ENCODE peak calls at places on chromosomes 11 and 22, in eight cellular contexts. G is hepatocyte; U is iPS DF 6.9; L is CD8-positive, alpha-beta T cell; T is heart left ventricle; K is cardiac muscle cell; J is colonic mucosa; F is tibial artery. I is an unnamed sample.
A peak's percentile ranks its signal among the peaks of the same experiment; 100 is the strongest.

GRCh38 chr22:41308544-41308947 is 7.2 kb downstream of the ZC3H7B start:
- DNase-seq in L (no peak), T (no peak), J (no peak), F (no peak), U (no peak), K (no peak), G (peak; percentile 75), I (no peak)

GRCh38 chr11:112241486-112241885 is 15.3 kb downstream of the PTS start:
- DNase-seq in F (peak; percentile 43), L (no peak), K (no peak), U (no peak), J (no peak), T (no peak), G (no peak), I (no peak)

GRCh38 chr11:75326439-75326810 is 25.0 kb downstream of the ARRB1 start:
- DNase-seq in F (no peak), L (no peak), T (no peak), U (no peak), G (no peak), K (no peak), J (no peak), I (no peak)

GRCh38 chr11:42161886-42162285 is 702.4 kb upstream of the LRRC4C start:
- DNase-seq in K (no peak), G (no peak), J (no peak), T (no peak), F (no peak), L (no peak), U (no peak), I (no peak)

GRCh38 chr11:114163231-114163631 is 103.7 kb downstream of the ZBTB16 start:
- DNase-seq in J (no peak), T (no peak), L (no peak), F (no peak), G (peak; percentile 68), U (no peak), K (no peak), I (no peak)

GRCh38 chr22:45863981-45864751 is 112.8 kb downstream of the WNT7B start:
- DNase-seq in T (peak; percentile 52), L (peak; percentile 73), J (peak; percentile 81), F (peak; percentile 65), K (peak; percentile 60), G (peak; percentile 60), U (no peak), I (peak; percentile 67)

GRCh38 chr11:113723706-113724246 is 17.7 kb upstream of the TMPRSS5 start:
- DNase-seq in J (no peak), T (no peak), L (no peak), F (no peak), G (no peak), K (no peak), U (no peak), I (no peak)

GRCh38 chr11:103494491-103494890 is 385.3 kb downstream of the DYNC2H1 start:
- DNase-seq in J (no peak), U (no peak), T (no peak), F (no peak), K (no peak), G (no peak), L (no peak), I (no peak)

GRCh38 chr11:95095858-95096587 is 6.4 kb downstream of the ENDOD1 start:
- DNase-seq in G (no peak), F (no peak), L (no peak), U (no peak), T (no peak), K (no peak), J (no peak), I (no peak)

GRCh38 chr11:123235687-123236261 is 40.7 kb upstream of the CLMP start:
- DNase-seq in J (no peak), G (no peak), K (no peak), T (no peak), U (no peak), F (no peak), L (no peak), I (no peak)

GRCh38 chr11:26286472-26287066 is 45.4 kb upstream of the ANO3 start:
- DNase-seq in L (no peak), F (no peak), T (no peak), U (no peak), K (peak; percentile 62), G (peak; percentile 50), J (no peak), I (no peak)

GRCh38 chr11:102911758-102912481 is 37.1 kb upstream of the MMP12 start:
- DNase-seq in K (no peak), U (no peak), T (no peak), L (no peak), F (no peak), G (no peak), J (no peak), I (no peak)

GRCh38 chr22:46127556-46127955 is 22.8 kb upstream of the PPARA start:
- DNase-seq in G (no peak), F (no peak), L (no peak), U (no peak), T (no peak), K (no peak), J (no peak), I (no peak)

GRCh38 chr11:1229471-1230120 is 6.7 kb downstream of the MUC5B start:
- DNase-seq in U (no peak), F (no peak), G (no peak), K (no peak), T (no peak), J (peak; percentile 64), L (no peak), I (no peak)

GRCh38 chr11:12806113-12806512 is 131.9 kb downstream of the TEAD1 start:
- DNase-seq in F (no peak), U (no peak), G (peak; percentile 41), T (no peak), J (no peak), L (no peak), K (no peak), I (no peak)

GRCh38 chr11:95660038-95660437 is 129.5 kb downstream of the FAM76B start:
- DNase-seq in T (no peak), G (no peak), F (no peak), K (peak; percentile 4), L (no peak), J (no peak), U (no peak), I (no peak)

GRCh38 chr11:100676901-100677300 is 10.2 kb upstream of the ARHGAP42 start:
- DNase-seq in J (no peak), T (no peak), L (no peak), F (no peak), U (peak; percentile 77), G (no peak), K (no peak), I (no peak)

GRCh38 chr11:76863196-76863777 is 2.6 kb downstream of the ACER3 start:
- DNase-seq in T (peak; percentile 10), F (peak; percentile 28), G (no peak), U (no peak), J (no peak), K (no peak), L (no peak), I (no peak)

GRCh38 chr22:35984776-35985175 is 43.8 kb downstream of the RBFOX2 start:
- DNase-seq in J (no peak), F (no peak), U (no peak), T (no peak), G (no peak), L (no peak), K (no peak), I (no peak)

GRCh38 chr11:76348348-76348747 is 32.6 kb downstream of the THAP12 start:
- DNase-seq in G (no peak), K (no peak), J (no peak), T (no peak), F (no peak), U (no peak), L (no peak), I (no peak)

GRCh38 chr11:103940542-103940941 is 95.9 kb upstream of the DDI1 start:
- DNase-seq in G (no peak), J (no peak), F (no peak), U (no peak), K (no peak), L (no peak), T (no peak), I (no peak)

GRCh38 chr11:70539360-70540095 is 141.2 kb downstream of the CTTN start:
- DNase-seq in F (no peak), T (no peak), U (no peak), K (no peak), J (no peak), G (no peak), L (no peak), I (no peak)
- H3K9me3 ChIP-seq in F (no peaks in the 10 kb centered on the region), T (no peaks in the 10 kb centered on the region), U (no peaks in the 10 kb centered on the region), K (no peaks in the 10 kb centered on the region), J (no peaks in the 10 kb centered on the region), G (no peaks in the 10 kb centered on the region), L (no peaks in the 10 kb centered on the region), I (no peaks in the 10 kb centered on the region)

GRCh38 chr11:121414141-121414918 is 37.8 kb upstream of the SORL1 start:
- DNase-seq in L (no peak), K (no peak), J (no peak), U (no peak), G (no peak), T (no peak), F (no peak), I (no peak)
- H3K9me3 ChIP-seq in L (no peaks in the 10 kb centered on the region), K (no peaks in the 10 kb centered on the region), J (no peaks in the 10 kb centered on the region), U (no peaks in the 10 kb centered on the region), G (no peaks in the 10 kb centered on the region), T (no peaks in the 10 kb centered on the region), F (no peaks in the 10 kb centered on the region), I (no peaks in the 10 kb centered on the region)

DNA sequence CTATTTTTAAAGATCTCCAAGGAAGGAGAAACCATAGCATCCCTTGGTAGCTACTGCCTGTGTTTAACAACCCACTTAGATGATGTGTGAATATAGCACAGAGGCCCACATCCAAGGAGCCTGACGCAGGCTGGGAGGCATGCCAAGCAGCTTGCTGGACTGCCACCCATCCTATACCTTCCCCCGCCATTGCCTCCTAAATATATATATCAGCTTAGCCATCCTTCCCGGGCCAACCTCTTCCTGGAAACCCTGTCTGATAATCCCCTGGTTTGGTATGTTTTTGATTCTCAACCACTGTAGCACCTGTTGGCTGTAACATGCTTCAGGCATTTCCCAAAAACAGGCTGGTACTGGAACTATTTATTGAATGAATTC is 77.6 kb upstream of the PHF21A start:
- DNase-seq in K (no peak), J (no peak), G (no peak), T (no peak), L (no peak), F (no peak), U (no peak), I (no peak)
- H3K9me3 ChIP-seq in K (no peaks in the 10 kb centered on the region), J (no peaks in the 10 kb centered on the region), G (no peaks in the 10 kb centered on the region), T (no peaks in the 10 kb centered on the region), L (no peaks in the 10 kb centered on the region), F (no peaks in the 10 kb centered on the region), U (no peaks in the 10 kb centered on the region), I (no peaks in the 10 kb centered on the region)

GRCh38 chr22:49295851-49296560 is 531.7 kb downstream of the BRD1 start:
- DNase-seq in K (no peak), G (no peak), F (peak; percentile 13), T (no peak), U (no peak), L (peak; percentile 6), J (no peak), I (no peak)

GRCh38 chr22:49295465-49295743 is 532.3 kb downstream of the BRD1 start:
- DNase-seq in K (no peak), L (peak; percentile 5), T (no peak), G (no peak), J (no peak), F (peak; percentile 8), U (no peak), I (no peak)

GRCh38 chr22:49292909-49293308 is 534.8 kb downstream of the BRD1 start:
- DNase-seq in T (no peak), L (no peak), G (no peak), F (peak; percentile 5), K (no peak), J (no peak), U (no peak), I (no peak)

GRCh38 chr22:49296561-49296960 is 531.1 kb downstream of the BRD1 start:
- DNase-seq in K (no peak), U (no peak), T (no peak), G (no peak), J (no peak), L (peak; percentile 5), F (peak; percentile 8), I (no peak)

GRCh38 chr22:49294656-49295464 is 532.8 kb downstream of the BRD1 start:
- DNase-seq in J (no peak), L (peak; percentile 1), K (no peak), G (no peak), T (no peak), U (no peak), F (peak; percentile 5), I (no peak)
- H3K9me3 ChIP-seq in J (no peaks in the 10 kb centered on the region), L (no peaks in the 10 kb centered on the region), K (no peaks in the 10 kb centered on the region), G (no peaks in the 10 kb centered on the region), T (no peaks in the 10 kb centered on the region), U (peaks cover 28% of the 10 kb centered on the region), F (no peaks in the 10 kb centered on the region), I (no peaks in the 10 kb centered on the region)

I was measured in T-helper 17 cell.